ENCODE peak calls at places on chromosomes 12 and 14, in five cellular contexts. One of them, this sample, is unnamed.

GRCh38 chr14:70721542-70721941 is 79.8 kb downstream of the TTC9 start:
- DNase-seq in astrocyte of the cerebellum: no peak
- DNase-seq in ovary: no peak
- DNase-seq in A549: no peak
- DNase-seq in psoas muscle: no peak
- DNase-seq in this sample: peak

GRCh38 chr14:103121846-103122577 is 1.2 kb upstream of the TNFAIP2 start:
- DNase-seq in A549: peak
- DNase-seq in astrocyte of the cerebellum: peak
- DNase-seq in psoas muscle: peak
- DNase-seq in ovary: peak
- DNase-seq in this sample: peak

GRCh38 chr12:12333980-12334709 is 15.9 kb downstream of the MANSC1 start:
- DNase-seq in psoas muscle: peak
- DNase-seq in ovary: peak
- DNase-seq in A549: peak
- DNase-seq in astrocyte of the cerebellum: no peak
- DNase-seq in this sample: peak

GRCh38 chr12:121765573-121765972 is 27.9 kb downstream of the RHOF start:
- DNase-seq in psoas muscle: no peak
- DNase-seq in A549: no peak
- DNase-seq in ovary: no peak
- DNase-seq in astrocyte of the cerebellum: peak
- DNase-seq in this sample: peak

GRCh38 chr14:103521438-103521961 is 1.1 kb downstream of the CKB start:
- DNase-seq in ovary: peak
- DNase-seq in A549: no peak
- DNase-seq in astrocyte of the cerebellum: no peak
- DNase-seq in psoas muscle: no peak
- DNase-seq in this sample: no peak

GRCh38 chr12:89708793-89709156 is at the start of gene ATP2B1:
- DNase-seq in ovary: peak
- DNase-seq in psoas muscle: peak
- DNase-seq in A549: peak
- DNase-seq in astrocyte of the cerebellum: peak
- DNase-seq in this sample: peak

GRCh38 chr12:52741378-52742195 is 35.6 kb downstream of the KRT76 start:
- DNase-seq in psoas muscle: peak
- DNase-seq in astrocyte of the cerebellum: peak
- DNase-seq in ovary: peak
- DNase-seq in A549: peak
- DNase-seq in this sample: peak

GRCh38 chr12:30970559-30971202 is 44.1 kb downstream of the TSPAN11 start:
- DNase-seq in psoas muscle: peak
- DNase-seq in ovary: peak
- DNase-seq in A549: no peak
- DNase-seq in astrocyte of the cerebellum: no peak
- DNase-seq in this sample: no peak

GRCh38 chr12:93048646-93049045 is 119.6 kb upstream of the EEA1 start:
- DNase-seq in A549: no peak
- DNase-seq in psoas muscle: no peak
- DNase-seq in ovary: no peak
- DNase-seq in astrocyte of the cerebellum: no peak
- DNase-seq in this sample: no peak

GRCh38 chr12:32497864-32498263 is 98.5 kb downstream of the FGD4 start:
- DNase-seq in A549: no peak
- DNase-seq in ovary: no peak
- DNase-seq in psoas muscle: no peak
- DNase-seq in astrocyte of the cerebellum: no peak
- DNase-seq in this sample: no peak

GRCh38 chr12:58465418-58465817 is 454.9 kb downstream of the LRIG3 start:
- DNase-seq in A549: no peak
- DNase-seq in ovary: no peak
- DNase-seq in psoas muscle: no peak
- DNase-seq in astrocyte of the cerebellum: no peak
- DNase-seq in this sample: peak

GRCh38 chr12:113183030-113183589 is 2.2 kb downstream of the DDX54 start:
- DNase-seq in A549: no peak
- DNase-seq in psoas muscle: no peak
- DNase-seq in astrocyte of the cerebellum: no peak
- DNase-seq in ovary: no peak
- DNase-seq in this sample: no peak

GRCh38 chr14:75443203-75443969 is 15.6 kb downstream of the JDP2 start:
- DNase-seq in astrocyte of the cerebellum: no peak
- DNase-seq in psoas muscle: no peak
- DNase-seq in ovary: no peak
- DNase-seq in A549: no peak
- DNase-seq in this sample: no peak

GRCh38 chr12:56840922-56841321 is 77.8 kb downstream of the HSD17B6 start:
- DNase-seq in ovary: peak
- DNase-seq in psoas muscle: no peak
- DNase-seq in astrocyte of the cerebellum: no peak
- DNase-seq in A549: no peak
- DNase-seq in this sample: peak

GRCh38 chr14:53929871-53930685 is 26.5 kb downstream of the BMP4 start:
- DNase-seq in ovary: no peak
- DNase-seq in astrocyte of the cerebellum: no peak
- DNase-seq in A549: peak
- DNase-seq in psoas muscle: no peak
- DNase-seq in this sample: no peak

GRCh38 chr14:103613517-103613916 is 15.5 kb upstream of the KLC1 start:
- DNase-seq in ovary: no peak
- DNase-seq in psoas muscle: no peak
- DNase-seq in A549: no peak
- DNase-seq in astrocyte of the cerebellum: no peak
- DNase-seq in this sample: peak

GRCh38 chr14:31122921-31123320 is 84.7 kb downstream of the HECTD1 start:
- DNase-seq in astrocyte of the cerebellum: no peak
- DNase-seq in ovary: no peak
- DNase-seq in psoas muscle: no peak
- DNase-seq in A549: no peak
- DNase-seq in this sample: no peak

GRCh38 chr12:94649349-94650142 is 811 bp downstream of the TMCC3 start:
- DNase-seq in A549: peak
- DNase-seq in astrocyte of the cerebellum: no peak
- DNase-seq in psoas muscle: peak
- DNase-seq in ovary: peak
- DNase-seq in this sample: peak

GRCh38 chr14:88559852-88560251 is 3.0 kb upstream of the ZC3H14 start:
- DNase-seq in A549: peak
- DNase-seq in psoas muscle: no peak
- DNase-seq in ovary: no peak
- DNase-seq in astrocyte of the cerebellum: peak
- DNase-seq in this sample: peak

GRCh38 chr14:39015360-39015961 is 87.6 kb downstream of the SEC23A start:
- DNase-seq in ovary: no peak
- DNase-seq in astrocyte of the cerebellum: peak
- DNase-seq in A549: peak
- DNase-seq in psoas muscle: no peak
- DNase-seq in this sample: peak

GRCh38 chr12:124646385-124647230 is 79.2 kb upstream of the NCOR2 start:
- DNase-seq in astrocyte of the cerebellum: no peak
- DNase-seq in psoas muscle: peak
- DNase-seq in A549: no peak
- DNase-seq in ovary: peak
- DNase-seq in this sample: no peak

GRCh38 chr14:55354500-55354899 is 57.1 kb downstream of the ATG14 start:
- DNase-seq in ovary: peak
- DNase-seq in astrocyte of the cerebellum: peak
- DNase-seq in A549: peak
- DNase-seq in psoas muscle: no peak
- DNase-seq in this sample: peak

GRCh38 chr12:65015850-65016249 is 105.3 kb downstream of the WIF1 start:
- DNase-seq in psoas muscle: no peak
- DNase-seq in ovary: no peak
- DNase-seq in astrocyte of the cerebellum: no peak
- DNase-seq in A549: no peak
- DNase-seq in this sample: no peak

GRCh38 chr14:32620303-32620702 is 291.2 kb downstream of the AKAP6 start:
- DNase-seq in A549: no peak
- DNase-seq in psoas muscle: no peak
- DNase-seq in astrocyte of the cerebellum: no peak
- DNase-seq in ovary: no peak
- DNase-seq in this sample: peak

GRCh38 chr12:113208041-113208934 is 13.0 kb upstream of the TPCN1 start:
- DNase-seq in psoas muscle: no peak
- DNase-seq in A549: no peak
- DNase-seq in ovary: no peak
- DNase-seq in astrocyte of the cerebellum: no peak
- DNase-seq in this sample: peak

GRCh38 chr12:75289678-75290200 is 40.4 kb downstream of the CAPS2 start:
- DNase-seq in A549: peak
- DNase-seq in ovary: no peak
- DNase-seq in astrocyte of the cerebellum: peak
- DNase-seq in psoas muscle: no peak
- DNase-seq in this sample: peak

GRCh38 chr12:9064201-9064814 is 51.4 kb downstream of the A2M start:
- DNase-seq in astrocyte of the cerebellum: no peak
- DNase-seq in psoas muscle: peak
- DNase-seq in ovary: peak
- DNase-seq in A549: peak
- DNase-seq in this sample: peak

GRCh38 chr12:85894653-85895052 is 20.6 kb downstream of the NTS start:
- DNase-seq in astrocyte of the cerebellum: no peak
- DNase-seq in psoas muscle: no peak
- DNase-seq in ovary: no peak
- DNase-seq in A549: no peak
- DNase-seq in this sample: no peak

DNA sequence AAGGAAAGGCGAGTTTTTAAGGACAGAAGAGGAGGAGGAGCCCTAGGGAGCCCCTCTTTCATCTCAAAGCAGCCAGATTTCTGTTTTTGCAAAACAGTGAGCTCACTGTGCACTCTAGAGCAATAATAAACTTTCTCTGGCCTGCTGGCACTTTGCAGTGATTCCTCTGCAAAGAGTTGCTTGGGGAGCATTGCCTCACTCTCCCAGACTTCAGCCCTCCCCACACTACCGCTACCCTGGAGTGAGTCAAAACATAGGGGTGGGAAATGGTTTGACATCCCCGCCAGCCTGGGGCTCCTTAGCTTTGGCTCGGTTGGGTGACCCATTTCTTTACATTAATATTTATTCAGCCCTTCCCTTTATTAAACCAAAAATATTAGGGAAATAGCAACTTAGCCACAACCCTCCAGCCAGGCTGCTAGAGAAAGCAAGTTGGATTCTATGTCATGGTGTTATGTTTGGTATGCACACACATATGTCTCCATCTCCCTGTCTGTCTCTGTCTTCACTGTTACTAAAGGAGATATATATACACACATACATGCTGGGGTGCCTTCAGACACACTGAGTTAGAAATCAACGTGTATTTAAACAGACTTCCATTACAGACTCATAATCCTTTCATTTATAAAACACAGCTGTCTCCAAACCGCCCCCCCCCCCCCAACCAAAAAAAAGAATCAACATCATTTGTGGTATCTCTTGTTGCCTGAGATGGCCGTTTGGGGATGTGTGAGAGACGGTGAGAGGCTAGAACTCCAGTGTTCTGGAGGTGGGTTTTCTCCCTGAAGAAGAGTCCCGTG is 3.4 kb upstream of the IRF2BPL start:
- DNase-seq in psoas muscle: peak
- DNase-seq in ovary: peak
- DNase-seq in A549: no peak
- DNase-seq in astrocyte of the cerebellum: no peak
- DNase-seq in this sample: peak
- H3K4me3 ChIP-seq in psoas muscle: peak
- H3K4me3 ChIP-seq in ovary: peak
- H3K4me3 ChIP-seq in A549: no peak
- H3K4me3 ChIP-seq in astrocyte of the cerebellum: no peak
- H3K4me3 ChIP-seq in this sample: no peak

DNA sequence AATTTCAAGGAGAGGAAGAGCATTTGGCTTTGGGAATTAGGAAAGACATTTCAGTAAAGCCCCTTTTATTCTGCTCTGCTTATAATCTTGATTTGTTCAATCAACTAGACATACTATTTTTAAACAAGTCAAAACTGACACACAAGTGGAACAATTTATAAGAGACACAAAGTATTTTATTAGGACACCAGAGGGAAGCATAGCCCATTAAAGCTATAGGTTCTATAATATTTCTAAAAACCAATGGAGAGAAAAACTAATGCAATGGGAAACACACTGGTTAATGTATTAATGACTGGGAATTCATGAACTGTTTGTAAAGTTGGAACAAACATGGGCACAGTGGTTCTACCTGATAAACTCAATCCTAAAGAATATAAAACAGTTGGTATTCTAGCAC is 15.3 kb upstream of the CERS5 start:
- DNase-seq in astrocyte of the cerebellum: no peak
- DNase-seq in A549: no peak
- DNase-seq in psoas muscle: no peak
- DNase-seq in ovary: no peak
- DNase-seq in this sample: no peak
- TF ChIP-seq CTCF in astrocyte of the cerebellum: no peak
- TF ChIP-seq CTCF in A549: peak
- TF ChIP-seq CTCF in psoas muscle: no peak
- TF ChIP-seq CTCF in ovary: no peak
- TF ChIP-seq CTCF in this sample: no peak

DNA sequence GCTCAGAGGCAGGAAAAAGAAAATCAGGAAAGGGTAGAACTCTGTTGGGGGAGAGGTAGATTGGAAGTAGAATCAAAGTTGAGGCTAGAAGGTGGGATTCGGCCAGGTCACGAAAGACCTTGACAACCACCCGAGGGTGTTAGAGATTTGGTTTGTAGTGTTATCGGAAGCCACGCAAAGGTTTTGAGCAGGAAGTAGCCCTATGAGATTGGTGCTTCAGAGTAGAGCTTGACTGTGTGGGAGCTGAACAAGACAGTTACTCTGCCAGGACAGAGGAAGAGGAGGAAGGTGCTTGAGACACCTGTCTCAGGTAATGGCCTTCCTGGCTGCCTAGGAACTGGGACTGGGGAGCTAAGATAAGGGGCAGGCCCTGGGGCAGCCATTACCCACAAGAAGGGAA is 73.4 kb downstream of the RIN3 start:
- DNase-seq in A549: no peak
- DNase-seq in astrocyte of the cerebellum: no peak
- DNase-seq in ovary: no peak
- DNase-seq in psoas muscle: no peak
- DNase-seq in this sample: no peak
- H3K4me3 ChIP-seq in A549: no peak
- H3K4me3 ChIP-seq in astrocyte of the cerebellum: no peak
- H3K4me3 ChIP-seq in ovary: no peak
- H3K4me3 ChIP-seq in psoas muscle: no peak
- H3K4me3 ChIP-seq in this sample: no peak

GRCh38 chr14:100901391-100902183 is 1.9 kb downstream of the RTL1 start:
- DNase-seq in A549: no peak
- DNase-seq in astrocyte of the cerebellum: no peak
- DNase-seq in psoas muscle: no peak
- DNase-seq in ovary: peak
- DNase-seq in this sample: no peak

GRCh38 chr14:100900837-100901390 is 2.6 kb downstream of the RTL1 start:
- DNase-seq in astrocyte of the cerebellum: no peak
- DNase-seq in A549: peak
- DNase-seq in ovary: peak
- DNase-seq in psoas muscle: no peak
- DNase-seq in this sample: peak

GRCh38 chr14:100902792-100903191 is 730 bp downstream of the RTL1 start:
- DNase-seq in A549: no peak
- DNase-seq in psoas muscle: no peak
- DNase-seq in astrocyte of the cerebellum: no peak
- DNase-seq in ovary: no peak
- DNase-seq in this sample: no peak

GRCh38 chr14:100903672-100904185 is at the start of gene RTL1:
- DNase-seq in psoas muscle: no peak
- DNase-seq in ovary: peak
- DNase-seq in A549: no peak
- DNase-seq in astrocyte of the cerebellum: no peak
- DNase-seq in this sample: no peak

GRCh38 chr14:100902295-100902694 is 1.2 kb downstream of the RTL1 start:
- DNase-seq in A549: peak
- DNase-seq in psoas muscle: no peak
- DNase-seq in ovary: peak
- DNase-seq in astrocyte of the cerebellum: no peak
- DNase-seq in this sample: no peak
- TF ChIP-seq CTCF in A549: peak
- TF ChIP-seq CTCF in psoas muscle: no peak
- TF ChIP-seq CTCF in ovary: no peak
- TF ChIP-seq CTCF in astrocyte of the cerebellum: peak
- TF ChIP-seq CTCF in this sample: peak